ENCODE peak calls at places on chromosomes 16 and 17, in five cellular contexts. R is suprapubic skin, D is aorta, W is endothelial cell of umbilical vein, Y is left lung. Z is an unnamed sample. For H3K4me1, the result is how much of the 10 kb centered on the place peaks cover.

GRCh38 chr16:4556580-4556979 is 440 bp downstream of the C16orf96 start:
- DNase-seq in R (no peak), Y (no peak), D (no peak), W (no peak), Z (peak)

GRCh38 chr16:35195864-35196216 is 1736.4 kb downstream of the TP53TG3F start:
- DNase-seq in R (peak), Y (peak), D (no peak), W (no peak), Z (no peak)

GRCh38 chr17:31754239-31754945 is 104.7 kb downstream of the COPRS start:
- DNase-seq in W (peak), R (no peak), Y (no peak), D (no peak), Z (no peak)

GRCh38 chr16:67021321-67021720 is 7.6 kb upstream of the CBFB start:
- DNase-seq in R (no peak), W (no peak), D (no peak), Y (no peak), Z (no peak)

GRCh38 chr17:79923974-79924638 is 84.9 kb upstream of the CBX4 start:
- DNase-seq in W (peak), R (no peak), D (no peak), Y (peak), Z (no peak)

GRCh38 chr16:54269461-54269860 is 17.1 kb downstream of the IRX3 start:
- DNase-seq in R (no peak), Y (no peak), W (no peak), D (no peak), Z (no peak)

GRCh38 chr16:2244301-2244700 is 7.1 kb downstream of the ECI1 start:
- DNase-seq in Y (no peak), D (no peak), R (no peak), W (no peak), Z (no peak)

GRCh38 chr16:56673916-56674315 is 4.3 kb downstream of the MT1H start:
- DNase-seq in W (peak), D (no peak), Y (no peak), R (peak), Z (peak)

GRCh38 chr16:86584726-86585721 is 6.7 kb downstream of the FOXL1 start:
- DNase-seq in D (no peak), R (no peak), Y (no peak), W (peak), Z (no peak)

GRCh38 chr17:38886643-38887010 is 16.8 kb downstream of the LASP1 start:
- DNase-seq in R (no peak), Y (no peak), D (no peak), W (no peak), Z (no peak)

GRCh38 chr17:79861371-79862216 is 22.4 kb upstream of the CBX4 start:
- DNase-seq in R (no peak), Y (peak), W (no peak), D (peak), Z (no peak)

GRCh38 chr17:82019905-82020873 is 2.5 kb downstream of the CENPX start:
- DNase-seq in D (peak), Y (peak), R (no peak), W (peak), Z (peak)

GRCh38 chr17:79081571-79082276 is 7.1 kb downstream of the ENGASE start:
- DNase-seq in D (peak), R (no peak), W (no peak), Y (no peak), Z (no peak)

GRCh38 chr17:58337600-58338453 is 9.2 kb upstream of the TSPOAP1 start:
- DNase-seq in W (no peak), R (peak), D (peak), Y (peak), Z (peak)

GRCh38 chr17:79074650-79075432 is at the start of gene ENGASE:
- DNase-seq in R (peak), W (peak), D (peak), Y (peak), Z (peak)

GRCh38 chr17:17387017-17387416 is 83.8 kb downstream of the NT5M start:
- DNase-seq in D (peak), W (no peak), Y (no peak), R (no peak), Z (no peak)

GRCh38 chr16:49093939-49094338 is 187.7 kb downstream of the CBLN1 start:
- DNase-seq in W (no peak), D (no peak), R (no peak), Y (no peak), Z (no peak)

GRCh38 chr17:21218831-21219380 is 4.9 kb upstream of the TMEM11 start:
- DNase-seq in Y (no peak), R (no peak), W (peak), D (no peak), Z (no peak)

GRCh38 chr17:77607606-77608005 is 350.9 kb upstream of the TNRC6C start:
- DNase-seq in D (peak), R (no peak), Y (no peak), W (no peak), Z (no peak)

GRCh38 chr17:18267366-18267765 is 6.9 kb downstream of the MIEF2 start:
- DNase-seq in Y (no peak), R (no peak), D (no peak), W (no peak), Z (no peak)

GRCh38 chr17:5642752-5643151 is 58.4 kb upstream of the NLRP1 start:
- DNase-seq in D (no peak), W (no peak), Y (no peak), R (no peak), Z (no peak)

GRCh38 chr17:5640726-5641125 is 56.4 kb upstream of the NLRP1 start:
- DNase-seq in W (no peak), R (no peak), D (no peak), Y (no peak), Z (no peak)

GRCh38 chr17:5638596-5638995 is 54.3 kb upstream of the NLRP1 start:
- DNase-seq in Y (no peak), R (no peak), W (no peak), D (no peak), Z (no peak)

DNA sequence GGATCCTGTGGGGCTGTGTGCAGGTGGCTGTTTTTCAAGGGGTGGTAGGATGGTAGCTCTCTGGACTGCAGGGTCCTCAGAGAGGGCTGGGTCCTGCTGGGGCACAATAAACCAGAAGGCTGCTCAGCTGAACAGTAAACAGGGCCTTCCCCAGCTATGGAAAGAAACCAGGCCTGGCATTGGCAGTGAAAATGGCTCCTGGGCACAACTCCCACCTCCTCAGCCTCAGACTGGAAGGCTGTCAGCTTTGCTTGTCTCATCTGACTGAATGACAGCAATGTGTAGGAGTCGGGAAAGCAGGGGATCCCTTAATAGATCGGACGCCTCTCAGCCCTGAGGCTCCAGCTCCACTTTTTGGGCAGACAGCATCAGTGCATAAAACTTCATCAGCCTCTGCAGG is 59.8 kb upstream of the NLRP1 start:
- DNase-seq in D (no peak), Y (no peak), W (no peak), R (peak), Z (no peak)
- H3K4me1 ChIP-seq in D (under half), Y (under half), W (under half), R (under half), Z (under half)

GRCh38 chr17:50638572-50638850 is 3.8 kb downstream of the ABCC3 start:
- DNase-seq in R (no peak), Y (no peak), D (no peak), W (no peak), Z (no peak)

GRCh38 chr17:50637829-50638571 is 3.3 kb downstream of the ABCC3 start:
- DNase-seq in W (no peak), D (peak), R (no peak), Y (peak), Z (no peak)

GRCh38 chr17:50641339-50641725 is 6.7 kb downstream of the ABCC3 start:
- DNase-seq in R (no peak), Y (no peak), W (no peak), D (peak), Z (no peak)

GRCh38 chr17:50640701-50641338 is 6.1 kb downstream of the ABCC3 start:
- DNase-seq in R (no peak), D (peak), W (peak), Y (peak), Z (no peak)

DNA sequence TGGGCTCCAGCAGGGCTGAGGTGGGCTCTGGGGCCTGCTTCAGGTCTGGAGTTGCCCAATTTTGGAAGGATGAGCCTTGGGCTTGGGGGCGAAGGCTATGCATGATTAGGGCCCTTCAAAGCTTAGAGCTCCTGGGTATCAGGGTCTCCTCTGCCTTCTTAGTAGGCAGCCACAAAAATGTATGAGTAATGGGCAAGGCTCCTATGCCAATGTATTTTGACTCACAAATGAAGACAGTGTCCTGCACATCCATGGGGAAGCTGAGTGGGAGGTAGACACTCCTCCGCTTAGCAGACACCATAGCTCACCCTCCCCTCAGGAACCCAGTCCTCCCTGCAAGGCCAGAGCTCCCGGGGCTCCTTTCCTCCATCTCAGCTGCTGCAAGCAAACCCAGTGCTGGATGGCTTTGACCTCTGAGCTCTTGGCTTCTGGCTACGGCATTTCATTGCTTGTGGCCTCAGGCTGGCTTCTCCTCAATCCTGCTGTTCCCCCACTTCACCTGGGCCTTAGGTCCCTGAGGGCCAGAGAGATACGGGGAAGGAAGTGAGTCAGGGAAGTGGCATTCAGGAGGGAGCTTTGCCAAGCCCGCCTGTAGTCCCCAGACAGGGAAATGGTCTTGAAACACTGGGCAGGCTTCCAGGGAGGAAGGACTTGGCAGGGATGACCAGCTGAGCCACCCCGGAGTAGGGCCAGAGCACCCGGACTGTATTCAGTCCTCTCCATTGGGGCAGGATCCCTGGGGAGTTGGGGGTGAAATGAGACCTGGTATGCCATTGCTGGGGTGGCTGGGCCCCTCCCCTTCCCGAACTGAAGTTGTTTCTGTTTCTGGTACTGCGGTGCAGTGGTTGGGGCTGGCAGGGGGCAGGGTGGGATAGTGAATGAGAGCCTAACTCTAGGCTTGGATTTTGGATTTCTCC is 4.4 kb downstream of the ABCC3 start:
- DNase-seq in D (peak), Y (peak), W (peak), R (peak), Z (peak)
- H3K4me1 ChIP-seq in D (under half), Y (under half), W (under half), R (half or more), Z (half or more)

DNA sequence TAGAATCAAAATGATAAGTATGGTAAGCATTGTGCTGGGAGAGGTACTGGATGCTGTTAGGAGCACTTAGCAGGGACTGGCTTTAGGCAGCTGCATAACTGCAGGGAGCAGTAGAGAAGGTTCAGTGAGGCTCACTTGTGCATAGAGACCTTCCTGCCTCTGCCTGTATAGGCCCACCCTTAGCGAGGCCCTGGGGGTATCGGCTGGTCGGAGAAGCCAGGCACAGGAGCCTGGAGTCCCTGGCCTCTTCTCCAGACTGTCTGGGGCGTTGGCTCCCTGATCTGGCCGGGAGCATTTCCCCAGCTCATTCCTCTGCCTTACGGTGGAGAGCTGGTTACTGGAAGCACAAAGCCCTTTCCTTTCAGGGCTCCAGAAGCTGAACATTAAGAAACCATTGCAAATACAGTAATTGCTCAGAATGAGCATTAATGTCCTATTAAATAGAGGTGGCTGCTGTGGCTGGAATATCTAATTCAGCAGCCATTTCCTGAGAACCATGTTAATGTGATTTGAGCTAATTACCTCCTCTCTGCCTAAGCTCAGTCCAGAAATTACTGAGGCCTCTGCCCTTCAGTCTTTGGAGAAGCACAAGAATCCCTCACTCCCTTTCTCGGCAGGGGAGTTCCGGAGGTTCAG is 18.8 kb upstream of the TMEM220 start:
- DNase-seq in D (no peak), Y (no peak), W (no peak), R (no peak), Z (no peak)
- H3K4me1 ChIP-seq in D (under half), Y (under half), W (under half), R (under half), Z (under half)

GRCh38 chr17:13118311-13118710 is 100.5 kb upstream of the ELAC2 start:
- DNase-seq in D (no peak), W (no peak), R (no peak), Y (no peak), Z (no peak)

GRCh38 chr17:13113821-13114525 is 96.1 kb upstream of the ELAC2 start:
- DNase-seq in R (no peak), Y (no peak), D (no peak), W (no peak), Z (no peak)

GRCh38 chr17:13120864-13121263 is 103.0 kb upstream of the ELAC2 start:
- DNase-seq in R (no peak), Y (no peak), D (no peak), W (no peak), Z (no peak)

GRCh38 chr17:13114601-13115024 is 96.8 kb upstream of the ELAC2 start:
- DNase-seq in Y (no peak), R (no peak), W (no peak), D (peak), Z (no peak)

GRCh38 chr17:13117616-13118015 is 99.8 kb upstream of the ELAC2 start:
- DNase-seq in W (no peak), R (no peak), D (no peak), Y (no peak), Z (no peak)
- H3K4me1 ChIP-seq in W (under half), R (under half), D (under half), Y (under half), Z (under half)

GRCh38 chr17:35265071-35265470 is 22.2 kb downstream of the SLFN5 start:
- DNase-seq in R (no peak), Y (no peak), D (no peak), W (no peak), Z (no peak)
- H3K4me1 ChIP-seq in R (under half), Y (under half), D (under half), W (under half), Z (under half)

GRCh38 chr17:1726626-1727257 is 2.2 kb downstream of the WDR81 start:
- DNase-seq in Y (no peak), R (no peak), W (no peak), D (no peak), Z (no peak)

GRCh38 chr17:1727876-1728630 is 3.5 kb downstream of the WDR81 start:
- DNase-seq in W (no peak), D (no peak), R (no peak), Y (peak), Z (no peak)

GRCh38 chr17:1724869-1725641 is 551 bp downstream of the WDR81 start:
- DNase-seq in Y (peak), W (no peak), D (no peak), R (no peak), Z (peak)

GRCh38 chr17:1725642-1726511 is 1.4 kb downstream of the WDR81 start:
- DNase-seq in Y (peak), R (no peak), D (no peak), W (no peak), Z (no peak)

GRCh38 chr17:1727258-1727789 is 2.8 kb downstream of the WDR81 start:
- DNase-seq in Y (peak), R (no peak), D (no peak), W (no peak), Z (no peak)
- H3K4me1 ChIP-seq in Y (under half), R (half or more), D (under half), W (under half), Z (under half)

GRCh38 chr16:11080327-11080967 is 136.1 kb downstream of the CLEC16A start:
- DNase-seq in W (no peak), D (no peak), Y (no peak), R (no peak), Z (no peak)

GRCh38 chr16:11076259-11077018 is 132.1 kb downstream of the CLEC16A start:
- DNase-seq in W (no peak), R (no peak), D (peak), Y (no peak), Z (no peak)

GRCh38 chr16:11079657-11080187 is 135.4 kb downstream of the CLEC16A start:
- DNase-seq in D (peak), R (no peak), W (peak), Y (no peak), Z (no peak)

GRCh38 chr16:11080999-11081630 is 136.8 kb downstream of the CLEC16A start:
- DNase-seq in W (no peak), R (no peak), D (peak), Y (no peak), Z (peak)

GRCh38 chr16:11078812-11079459 is 134.6 kb downstream of the CLEC16A start:
- DNase-seq in W (no peak), D (peak), R (no peak), Y (no peak), Z (no peak)
- H3K4me1 ChIP-seq in W (under half), D (under half), R (under half), Y (under half), Z (under half)

GRCh38 chr16:89919535-89920406 is 1.1 kb downstream of the MC1R start:
- DNase-seq in W (no peak), R (no peak), D (no peak), Y (peak), Z (no peak)
- H3K4me1 ChIP-seq in W (under half), R (half or more), D (under half), Y (under half), Z (half or more)

GRCh38 chr17:2929881-2930533 is 133.4 kb downstream of the OR1D5 start:
- DNase-seq in W (peak), Y (no peak), D (no peak), R (no peak), Z (peak)
- H3K4me1 ChIP-seq in W (under half), Y (under half), D (under half), R (under half), Z (under half)

GRCh38 chr17:37065486-37066321 is 117.0 kb downstream of the AATF start:
- DNase-seq in R (no peak), D (no peak), W (no peak), Y (no peak), Z (no peak)
- H3K4me1 ChIP-seq in R (under half), D (under half), W (under half), Y (under half), Z (under half)